ENCODE peak calls at places on chromosomes 11 and 22, in eight cellular contexts. I is endodermal cell; G is activated naive CD8-positive, alpha-beta T cell treated with anti-CD3 and anti-CD28 coated beads, Interleukin-2, amount 50 U/mL, for 24 hours; W is suprapubic skin; F is AG08396; N is left ventricle myocardium inferior; H is stimulated activated CD8-positive, alpha-beta memory T cell treated with anti-CD3 and anti-CD28 coated beads, Interleukin-4, amount 100 ng/mL, for 4 hours; O is nucleus accumbens. A is an unnamed sample.

GRCh38 chr11:111652184-111652583 is 49.9 kb downstream of the SIK2 start:
- DNase-seq in I (no peak), G (no peak), W (no peak), F (no peak), N (no peak), H (no peak), O (no peak), A (no peak)

GRCh38 chr22:17742528-17742902 is 31.8 kb downstream of the BID start:
- DNase-seq in I (peak), G (peak), W (no peak), F (peak), N (peak), H (peak), O (peak), A (peak)

GRCh38 chr11:33984682-33985389 is 66.7 kb upstream of the CAPRIN1 start:
- DNase-seq in I (no peak), G (no peak), W (no peak), F (no peak), N (no peak), H (no peak), O (no peak), A (no peak)

GRCh38 chr11:122122179-122122578 is 6.2 kb upstream of the BLID start:
- DNase-seq in I (no peak), G (no peak), W (no peak), F (no peak), N (no peak), H (no peak), O (no peak), A (no peak)

GRCh38 chr11:3849297-3849874 is 6.1 kb upstream of the STIM1 start:
- DNase-seq in I (peak), G (peak), W (no peak), F (peak), N (no peak), H (no peak), O (no peak), A (peak)

GRCh38 chr22:38963872-38964271 is 6.5 kb downstream of the APOBEC3A start:
- DNase-seq in I (no peak), G (no peak), W (no peak), F (no peak), N (no peak), H (no peak), O (no peak), A (no peak)

GRCh38 chr11:100863080-100863581 is 176.0 kb downstream of the ARHGAP42 start:
- DNase-seq in I (no peak), G (no peak), W (no peak), F (peak), N (no peak), H (no peak), O (no peak), A (peak)

GRCh38 chr11:15670520-15671070 is 555.9 kb downstream of the INSC start:
- DNase-seq in I (peak), G (no peak), W (no peak), F (no peak), N (no peak), H (no peak), O (no peak), A (no peak)

GRCh38 chr22:32583074-32583677 is 108.6 kb downstream of the FBXO7 start:
- DNase-seq in I (no peak), G (no peak), W (peak), F (no peak), N (no peak), H (no peak), O (no peak), A (no peak)

GRCh38 chr22:42367980-42368378 is 64.2 kb downstream of the NFAM1 start:
- DNase-seq in I (no peak), G (no peak), W (no peak), F (no peak), N (peak), H (no peak), O (no peak), A (no peak)

A was measured in mammary epithelial cell.